ENCODE peak calls at places on chromosomes 3 and 15, in six cellular contexts. F is HTR-8/SVneo; D is stomach; E is K562; L is stimulated activated naive B cell treated with anti-CD40 and anti-IgM and Interleukin-4, amounts not matched to agents 10 μg/mL and 1 μg/mL and 100 μg/mL, for 72 hours; B is natural killer cell. U is an unnamed sample.

GRCh38 chr3:173502983-173503568 is 105.5 kb downstream of the NLGN1 start:
- DNase-seq in E (no peak), D (no peak), B (no peak), F (no peak), L (no peak), U (no peak)

GRCh38 chr3:38165722-38166387 is 518 bp downstream of the OXSR1 start:
- DNase-seq in B (no peak), F (no peak), D (no peak), E (peak; percentile 77), L (no peak), U (no peak)

GRCh38 chr3:190671658-190672057 is 157.8 kb downstream of the IL1RAP start:
- DNase-seq in B (no peak), L (no peak), D (no peak), F (peak; percentile 7), E (no peak), U (no peak)

GRCh38 chr3:5232570-5232969 is 45.1 kb downstream of the EDEM1 start:
- DNase-seq in F (no peak), L (no peak), B (no peak), E (no peak), D (no peak), U (no peak)

GRCh38 chr3:14391033-14391432 is 11.4 kb upstream of the SLC6A6 start:
- DNase-seq in F (no peak), E (peak; percentile 56), D (no peak), B (no peak), L (no peak), U (no peak)

GRCh38 chr15:35019401-35020327 is 31.6 kb upstream of the ZNF770 start:
- DNase-seq in D (no peak), B (no peak), F (no peak), E (peak; percentile 43), L (no peak), U (no peak)

GRCh38 chr15:42134617-42135243 is 21.7 kb downstream of the PLA2G4F start:
- DNase-seq in B (no peak), D (peak; percentile 15), L (no peak), E (no peak), F (no peak), U (no peak)

GRCh38 chr15:99017322-99017701 is 9.7 kb upstream of the PGPEP1L start:
- DNase-seq in F (no peak), B (no peak), D (no peak), L (no peak), E (no peak), U (no peak)

GRCh38 chr15:68526269-68526668 is 52.5 kb upstream of the CORO2B start:
- DNase-seq in L (no peak), B (no peak), D (no peak), F (no peak), E (no peak), U (no peak)

GRCh38 chr3:73069775-73070444 is 8.5 kb downstream of the EBLN2 start:
- DNase-seq in B (no peak), L (no peak), D (no peak), E (no peak), F (no peak), U (no peak)

GRCh38 chr3:154018100-154018696 is 103.0 kb upstream of the ARHGEF26 start:
- DNase-seq in B (no peak), E (peak; percentile 53), D (peak; percentile 48), F (peak; percentile 5), L (no peak), U (no peak)

GRCh38 chr3:66561374-66561773 is 60.6 kb upstream of the LRIG1 start:
- DNase-seq in B (no peak), F (no peak), D (no peak), E (no peak), L (no peak), U (no peak)

GRCh38 chr15:97995881-97996603 is 35.5 kb downstream of the ARRDC4 start:
- DNase-seq in E (peak; percentile 40), F (peak; percentile 17), D (peak; percentile 37), L (no peak), B (no peak), U (no peak)

GRCh38 chr3:186144257-186144656 is 35.4 kb upstream of the ETV5 start:
- DNase-seq in E (no peak), D (no peak), F (no peak), L (no peak), B (no peak), U (no peak)

GRCh38 chr15:77834276-77834990 is 201.7 kb upstream of the LINGO1 start:
- DNase-seq in L (no peak), B (no peak), E (no peak), D (no peak), F (no peak), U (no peak)

GRCh38 chr3:186798239-186798638 is 8.0 kb downstream of the RFC4 start:
- DNase-seq in F (no peak), L (no peak), B (no peak), D (no peak), E (no peak), U (no peak)

GRCh38 chr15:70029297-70029701 is 68.4 kb downstream of the TLE3 start:
- DNase-seq in E (no peak), L (no peak), F (no peak), D (no peak), B (no peak), U (no peak)

GRCh38 chr3:2921903-2922302 is 188.3 kb downstream of the IL5RA start:
- DNase-seq in E (peak; percentile 10), B (no peak), L (no peak), D (no peak), F (no peak), U (no peak)

GRCh38 chr15:74128785-74129350 is 1.5 kb upstream of the ISLR2 start:
- DNase-seq in B (no peak), L (no peak), F (no peak), E (no peak), D (no peak), U (no peak)

GRCh38 chr3:44861412-44862220 is at the start of gene TMEM42:
- DNase-seq in E (no peak), F (peak; percentile 92), L (peak; percentile 90), D (peak; percentile 91), B (peak; percentile 92), U (peak; percentile 77)

GRCh38 chr15:67133738-67134576 is 68.6 kb downstream of the SMAD3 start:
- DNase-seq in F (no peak), E (no peak), B (peak; percentile 61), L (peak; percentile 64), D (no peak), U (peak; percentile 69)

GRCh38 chr3:41688595-41689380 is 273.1 kb downstream of the ULK4 start:
- DNase-seq in F (no peak), E (no peak), D (no peak), B (no peak), L (no peak), U (no peak)

GRCh38 chr15:60096157-60096556 is 92.0 kb downstream of the FOXB1 start:
- DNase-seq in F (no peak), D (no peak), E (no peak), B (no peak), L (no peak), U (no peak)

GRCh38 chr15:64019764-64020163 is 26.5 kb downstream of the DAPK2 start:
- DNase-seq in L (no peak), E (no peak), F (no peak), B (no peak), D (peak; percentile 77), U (no peak)

GRCh38 chr3:196778755-196779154 is 39.1 kb downstream of the PAK2 start:
- DNase-seq in D (no peak), E (no peak), L (no peak), F (no peak), B (no peak), U (no peak)

GRCh38 chr3:128167973-128168674 is 14.8 kb downstream of the EEFSEC start:
- DNase-seq in B (no peak), L (no peak), E (no peak), F (no peak), D (no peak), U (no peak)

GRCh38 chr3:53255360-53255774 is 455 bp downstream of the TKT start:
- DNase-seq in L (peak; percentile 33), D (peak; percentile 29), E (no peak), F (no peak), B (peak; percentile 45), U (no peak)